ENCODE peak calls at places on chromosomes 2 and 18, in eight cellular contexts. L is AG04450, I is MM.1S, E is heart right ventricle, Q is cardiac muscle cell, D is endodermal cell, R is pancreas, V is neural progenitor cell. J is an unnamed sample.

GRCh38 chr2:148909114-148909513 is 34.1 kb downstream of the KIF5C start:
- DNase-seq in V (no peak), L (no peak), E (no peak), D (peak), R (no peak), Q (peak), I (no peak), J (no peak)

GRCh38 chr2:25596506-25596905 is 76.9 kb downstream of the DTNB start:
- DNase-seq in Q (no peak), L (peak), R (no peak), E (no peak), V (no peak), I (no peak), D (no peak), J (no peak)

GRCh38 chr2:113117594-113118262 is 9.7 kb upstream of the IL1RN start:
- DNase-seq in I (no peak), Q (peak), E (no peak), R (peak), V (no peak), D (no peak), L (peak), J (no peak)

GRCh38 chr2:26578581-26578980 is 62.6 kb downstream of the CIB4 start:
- DNase-seq in V (no peak), E (no peak), I (no peak), R (no peak), L (no peak), Q (no peak), D (peak), J (no peak)

GRCh38 chr2:3633089-3633981 is 24.7 kb upstream of the ALLC start:
- DNase-seq in V (no peak), R (peak), E (no peak), L (peak), I (no peak), D (peak), Q (peak), J (no peak)

GRCh38 chr2:179990676-179991317 is 16.3 kb downstream of the CWC22 start:
- DNase-seq in D (no peak), R (no peak), V (no peak), I (no peak), L (no peak), Q (no peak), E (no peak), J (no peak)

GRCh38 chr18:7303306-7303705 is 72.4 kb downstream of the LRRC30 start:
- DNase-seq in L (no peak), E (no peak), V (no peak), I (no peak), Q (peak), D (no peak), R (no peak), J (no peak)

GRCh38 chr2:141133883-141134282 is 996.9 kb downstream of the LRP1B start:
- DNase-seq in E (no peak), Q (no peak), L (no peak), D (no peak), I (no peak), V (no peak), R (no peak), J (no peak)

GRCh38 chr18:79578396-79579260 is 101.0 kb upstream of the CTDP1 start:
- DNase-seq in Q (no peak), L (no peak), D (peak), R (no peak), V (no peak), E (no peak), I (no peak), J (no peak)

GRCh38 chr2:105142239-105142638 is 99.3 kb upstream of the GPR45 start:
- DNase-seq in E (no peak), R (no peak), L (no peak), I (no peak), D (peak), V (no peak), Q (no peak), J (no peak)

GRCh38 chr2:18402-19271 is 27.7 kb downstream of the FAM110C start:
- DNase-seq in V (peak), R (no peak), E (no peak), D (peak), L (no peak), I (no peak), Q (no peak), J (no peak)

GRCh38 chr2:144159264-144159663 is 360.7 kb downstream of the ZEB2 start:
- DNase-seq in L (no peak), I (no peak), Q (no peak), E (no peak), V (no peak), D (no peak), R (no peak), J (no peak)

GRCh38 chr2:229714736-229715541 is 584 bp upstream of the DNER start:
- DNase-seq in V (peak), Q (peak), I (peak), D (peak), L (no peak), E (peak), R (peak), J (peak)

GRCh38 chr2:128792476-128793054 is 473.9 kb upstream of the HS6ST1 start:
- DNase-seq in E (no peak), R (no peak), Q (no peak), I (no peak), V (no peak), L (no peak), D (peak), J (no peak)

GRCh38 chr2:104444392-104444791 is 409.5 kb upstream of the POU3F3 start:
- DNase-seq in Q (no peak), I (no peak), V (no peak), E (no peak), R (no peak), L (no peak), D (no peak), J (no peak)

GRCh38 chr2:165114345-165114943 is 89.4 kb downstream of the SCN3A start:
- DNase-seq in I (no peak), R (no peak), E (no peak), Q (peak), L (no peak), D (no peak), V (no peak), J (no peak)

GRCh38 chr2:175414872-175415487 is 233.5 kb upstream of the ATP5MC3 start:
- DNase-seq in D (peak), E (peak), L (peak), I (peak), Q (peak), V (peak), R (peak), J (peak)

GRCh38 chr2:231932985-231933915 is 7.1 kb upstream of the NPPC start:
- DNase-seq in E (no peak), L (no peak), V (no peak), D (no peak), Q (no peak), R (no peak), I (no peak), J (no peak)

GRCh38 chr18:58525928-58526424 is 102.9 kb downstream of the ALPK2 start:
- DNase-seq in E (no peak), V (no peak), R (no peak), Q (no peak), L (no peak), D (no peak), I (peak), J (peak)

GRCh38 chr2:147689510-147689909 is 155.3 kb upstream of the ACVR2A start:
- DNase-seq in E (no peak), R (no peak), Q (no peak), D (no peak), V (no peak), L (no peak), I (peak), J (peak)

GRCh38 chr2:224712346-224712745 is 3.8 kb downstream of the CCDC195 start:
- DNase-seq in I (no peak), L (no peak), V (no peak), R (no peak), Q (peak), D (no peak), E (no peak), J (no peak)

GRCh38 chr2:65475000-65475399 is 42.6 kb upstream of the SPRED2 start:
- DNase-seq in L (no peak), I (no peak), D (no peak), E (no peak), V (no peak), R (no peak), Q (no peak), J (no peak)

GRCh38 chr18:57353940-57354461 is 1.6 kb downstream of the ST8SIA3 start:
- DNase-seq in L (no peak), D (peak), E (peak), V (peak), R (peak), Q (peak), I (no peak), J (no peak)

GRCh38 chr18:6509417-6510198 is 94.9 kb upstream of the L3MBTL4 start:
- DNase-seq in Q (peak), I (no peak), L (no peak), E (no peak), D (no peak), R (no peak), V (peak), J (peak)

GRCh38 chr2:231922945-231923344 is 3.3 kb downstream of the NPPC start:
- DNase-seq in D (no peak), V (no peak), L (no peak), Q (no peak), R (no peak), E (no peak), I (no peak), J (no peak)

GRCh38 chr18:35441857-35442595 is 55.7 kb downstream of the INO80C start:
- DNase-seq in R (no peak), D (no peak), I (no peak), E (no peak), Q (no peak), L (no peak), V (no peak), J (no peak)

GRCh38 chr18:35444636-35445035 is 53.1 kb downstream of the INO80C start:
- DNase-seq in D (no peak), R (no peak), Q (no peak), E (no peak), L (no peak), I (no peak), V (no peak), J (no peak)

GRCh38 chr18:35443434-35443833 is 54.3 kb downstream of the INO80C start:
- DNase-seq in L (no peak), E (no peak), D (no peak), I (no peak), V (no peak), R (no peak), Q (no peak), J (no peak)

GRCh38 chr18:35442701-35443100 is 55.1 kb downstream of the INO80C start:
- DNase-seq in Q (no peak), E (no peak), D (no peak), I (no peak), V (no peak), R (no peak), L (no peak), J (no peak)

DNA sequence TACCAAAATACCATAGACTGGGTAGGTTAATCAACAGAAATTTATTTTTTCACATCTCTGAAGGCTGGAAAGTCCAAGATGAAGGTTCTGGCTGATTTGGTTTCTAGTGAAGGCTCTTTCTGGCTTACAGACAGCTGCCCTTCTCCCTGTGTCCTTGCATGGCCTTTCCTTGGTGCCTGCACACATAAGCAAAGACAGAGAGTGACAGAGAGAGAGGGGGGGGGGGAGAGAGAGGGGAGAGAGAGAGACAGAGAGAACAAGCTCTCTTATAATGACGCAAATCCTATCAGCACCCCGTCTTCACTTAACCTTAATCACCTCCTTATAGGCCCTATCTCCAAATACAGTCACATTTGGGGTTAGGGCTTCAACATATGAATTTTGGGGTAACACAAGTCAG is 53.9 kb downstream of the INO80C start:
- DNase-seq in V (no peak), I (no peak), D (no peak), L (no peak), R (no peak), E (no peak), Q (no peak), J (no peak)
- TF ChIP-seq CTCF in V (no peak), I (no peak), D (no peak), L (no peak), R (no peak), E (no peak), Q (no peak), J (no peak)

GRCh38 chr18:24736686-24737085 is 276.2 kb downstream of the HRH4 start:
- DNase-seq in L (no peak), E (no peak), D (no peak), I (no peak), V (no peak), R (no peak), Q (no peak), J (no peak)

GRCh38 chr18:24741961-24742738 is 281.7 kb downstream of the HRH4 start:
- DNase-seq in D (no peak), E (no peak), L (no peak), I (no peak), V (no peak), Q (no peak), R (no peak), J (no peak)
- H3K4me3 ChIP-seq in D (no peak), E (no peak), L (no peak), I (no peak), V (no peak), Q (no peak), R (no peak), J (no peak)

GRCh38 chr18:12890500-12890899 is 6.5 kb upstream of the PTPN2 start:
- DNase-seq in L (no peak), I (peak), V (no peak), R (no peak), Q (no peak), D (no peak), E (no peak), J (peak)
- TF ChIP-seq CTCF in L (no peak), I (peak), V (no peak), R (no peak), Q (peak), D (peak), E (no peak), J (peak)

DNA sequence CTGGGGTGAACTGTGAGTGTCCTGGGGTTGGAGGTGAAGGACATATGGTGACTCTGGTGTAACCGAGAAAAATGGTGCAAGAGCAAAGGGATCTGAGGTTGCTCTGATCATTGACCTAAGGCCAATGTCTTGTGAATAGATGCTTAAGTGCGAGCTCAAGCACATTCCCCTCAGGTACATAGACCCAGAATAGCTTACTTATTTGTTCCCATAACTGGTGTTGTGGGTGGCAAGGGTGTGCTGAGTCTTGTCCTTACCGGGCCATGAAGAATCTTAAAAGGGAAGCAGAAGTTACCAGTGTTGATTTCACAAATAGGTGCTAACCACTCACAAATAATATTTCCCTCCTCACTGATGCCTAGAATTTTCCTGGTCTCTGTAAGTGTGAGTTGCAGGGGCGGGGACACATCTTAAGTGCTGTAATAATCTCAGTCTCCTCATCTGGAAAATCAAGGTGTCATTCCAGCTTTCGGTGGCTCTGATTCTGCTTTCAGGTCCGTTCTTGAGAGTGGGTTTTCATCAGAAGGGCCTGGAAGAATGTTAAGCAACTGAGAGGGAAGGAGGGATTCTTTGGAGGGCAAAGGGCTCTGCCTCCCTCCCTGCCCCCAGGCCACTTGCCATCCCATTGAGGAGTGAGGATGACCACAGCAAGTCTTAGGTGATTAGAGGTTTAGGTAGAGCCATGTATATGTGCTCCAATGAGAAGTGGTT is 54.9 kb downstream of the LIPG start:
- DNase-seq in I (no peak), V (no peak), R (no peak), L (no peak), Q (no peak), E (no peak), D (peak), J (peak)
- H3K4me3 ChIP-seq in I (no peak), V (no peak), R (no peak), L (no peak), Q (no peak), E (no peak), D (no peak), J (no peak)

GRCh38 chr2:58798787-58799186 is 557.7 kb upstream of the FANCL start:
- DNase-seq in D (no peak), Q (no peak), L (no peak), E (no peak), I (no peak), V (no peak), R (no peak), J (no peak)
- TF ChIP-seq CTCF in D (no peak), Q (no peak), L (no peak), E (no peak), I (no peak), V (no peak), R (no peak), J (no peak)

DNA sequence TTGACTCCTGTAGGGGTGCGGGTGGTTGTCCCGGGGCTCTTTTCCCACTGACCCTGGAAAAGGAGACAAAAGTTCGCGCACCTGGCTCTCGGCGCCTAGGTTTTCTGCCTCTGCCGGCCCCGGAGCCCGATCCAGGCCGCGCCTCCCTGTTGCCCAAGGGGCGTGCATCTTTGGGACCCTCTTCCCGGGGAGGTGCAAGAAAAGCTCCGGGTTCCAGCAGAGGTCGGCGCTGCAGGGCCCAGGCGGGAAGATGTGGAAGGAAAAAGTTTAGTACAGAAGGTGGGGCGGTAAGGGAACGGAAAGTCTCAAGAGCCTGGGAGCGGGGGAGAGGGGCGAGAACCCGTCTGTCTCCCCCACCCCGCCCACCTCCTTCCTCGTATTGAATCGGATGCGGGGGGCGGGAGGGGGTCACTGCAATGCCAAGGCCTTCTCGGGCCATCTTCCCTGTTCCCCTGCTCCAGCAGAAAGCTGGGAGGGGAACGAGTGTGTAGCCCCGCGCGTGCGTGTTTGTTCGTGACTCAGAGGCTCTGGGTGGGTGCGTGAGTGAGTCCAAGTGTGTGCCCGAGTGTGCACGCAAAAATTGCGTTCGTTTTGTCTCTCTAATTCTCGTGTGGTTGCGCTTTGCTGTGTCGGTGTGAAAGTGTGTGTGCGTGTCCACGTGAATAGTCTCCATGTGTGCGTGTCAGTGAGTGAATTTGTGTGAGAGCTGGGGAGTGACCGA is 6.4 kb upstream of the EN1 start:
- DNase-seq in E (no peak), R (no peak), L (no peak), V (peak), I (no peak), Q (no peak), D (peak), J (no peak)
- H3K4me3 ChIP-seq in E (no peak), R (no peak), L (no peak), V (no peak), I (no peak), Q (no peak), D (no peak), J (no peak)

GRCh38 chr2:171726841-171727460 is 39.7 kb downstream of the DYNC1I2 start:
- DNase-seq in L (no peak), I (no peak), R (no peak), E (no peak), V (no peak), Q (no peak), D (no peak), J (no peak)

GRCh38 chr2:171729952-171730317 is 42.7 kb downstream of the DYNC1I2 start:
- DNase-seq in D (no peak), I (no peak), E (no peak), V (no peak), Q (no peak), R (no peak), L (no peak), J (no peak)

GRCh38 chr2:171723724-171724683 is 36.7 kb downstream of the DYNC1I2 start:
- DNase-seq in D (peak), R (no peak), Q (peak), L (no peak), E (no peak), I (no peak), V (peak), J (no peak)

GRCh38 chr2:171728989-171729951 is 42.0 kb downstream of the DYNC1I2 start:
- DNase-seq in R (no peak), I (no peak), Q (no peak), D (no peak), L (no peak), V (no peak), E (no peak), J (no peak)
- TF ChIP-seq CTCF in R (no peak), I (no peak), Q (no peak), D (no peak), L (no peak), V (no peak), E (no peak), J (no peak)

J was measured in GM12865.